ENCODE peak calls at places on chromosome 22, in four cellular contexts. D, R, I and Y are unnamed samples.

GRCh38 chr22:48490513-48491411 is 1336.9 kb downstream of the BRD1 start:
- DNase-seq in D (no peak), R (no peak), I (no peak), Y (no peak)

GRCh38 chr22:37715760-37716159 is 18.9 kb downstream of the TRIOBP start:
- DNase-seq in D (no peak), R (no peak), I (no peak), Y (no peak)

GRCh38 chr22:27724706-27725105 is 76.8 kb downstream of the MN1 start:
- DNase-seq in D (no peak), R (no peak), I (no peak), Y (no peak)

GRCh38 chr22:17985606-17986005 is 38.8 kb downstream of the MICAL3 start:
- DNase-seq in D (no peak), R (no peak), I (no peak), Y (no peak)

GRCh38 chr22:38872831-38873248 is 824 bp upstream of the CBX6 start:
- DNase-seq in D (peak), R (peak), I (no peak), Y (no peak)

GRCh38 chr22:37566903-37567798 is 6.9 kb downstream of the CDC42EP1 start:
- DNase-seq in D (peak), R (peak), I (peak), Y (peak)

GRCh38 chr22:50326225-50326958 is 420 bp downstream of the DENND6B start:
- DNase-seq in D (no peak), R (no peak), I (no peak), Y (no peak)

GRCh38 chr22:29912605-29913398 is 29.8 kb downstream of the MTMR3 start:
- DNase-seq in D (peak), R (no peak), I (no peak), Y (peak)

GRCh38 chr22:37496651-37497599 is 10.7 kb upstream of the MFNG start:
- DNase-seq in D (peak), R (no peak), I (no peak), Y (peak)

GRCh38 chr22:49437956-49438355 is 389.7 kb downstream of the BRD1 start:
- DNase-seq in D (no peak), R (no peak), I (no peak), Y (no peak)